ENCODE peak calls at places on chromosomes 6 and 20, in ten cellular contexts. H, T, W, I, U, M, G, R, Y and X are unnamed samples.

GRCh38 chr20:46053416-46053815 is 24.4 kb downstream of the SLC12A5 start:
- DNase-seq in R (no peak), W (no peak), T (no peak), Y (no peak), G (no peak), I (no peak), M (no peak), U (no peak), H (no peak), X (no peak)

GRCh38 chr6:21915707-21916399 is 322.3 kb downstream of the SOX4 start:
- DNase-seq in T (no peak), H (no peak), M (no peak), Y (peak), I (no peak), G (no peak), W (no peak), R (no peak), U (no peak), X (peak)

GRCh38 chr6:52388790-52389189 is 26.8 kb downstream of the PAQR8 start:
- DNase-seq in U (no peak), H (peak), W (no peak), G (no peak), T (no peak), M (no peak), Y (no peak), I (no peak), R (no peak), X (no peak)

GRCh38 chr6:15259766-15260098 is 13.9 kb downstream of the JARID2 start:
- DNase-seq in Y (no peak), U (no peak), M (no peak), H (no peak), G (no peak), W (no peak), I (no peak), T (no peak), R (no peak), X (peak)

GRCh38 chr6:134903448-134903847 is 46.5 kb downstream of the ALDH8A1 start:
- DNase-seq in M (no peak), U (no peak), Y (no peak), H (no peak), R (no peak), G (no peak), W (no peak), I (no peak), T (no peak), X (peak)

GRCh38 chr20:60057123-60057865 is 99.1 kb downstream of the CDH26 start:
- DNase-seq in I (peak), R (peak), H (peak), M (peak), G (peak), T (no peak), W (peak), Y (peak), U (peak), X (peak)

GRCh38 chr20:46946796-46947195 is 52.2 kb downstream of the EYA2 start:
- DNase-seq in I (no peak), H (no peak), R (no peak), M (no peak), T (no peak), G (no peak), U (no peak), Y (peak), W (no peak), X (no peak)

GRCh38 chr20:10781526-10781925 is 107.7 kb upstream of the JAG1 start:
- DNase-seq in G (no peak), M (peak), H (no peak), U (no peak), Y (no peak), W (no peak), R (no peak), I (no peak), T (no peak), X (no peak)

GRCh38 chr6:153024401-153025017 is 22.0 kb upstream of the MTRF1L start:
- DNase-seq in U (peak), M (peak), R (peak), G (peak), W (peak), T (no peak), H (peak), Y (peak), I (peak), X (peak)

GRCh38 chr6:103367212-103367611 is 1492.5 kb downstream of the HACE1 start:
- DNase-seq in G (peak), H (no peak), R (no peak), Y (no peak), T (no peak), W (no peak), I (no peak), M (no peak), U (no peak), X (no peak)

GRCh38 chr20:46583411-46584214 is 33.2 kb upstream of the OCSTAMP start:
- DNase-seq in I (peak), W (no peak), Y (no peak), R (no peak), U (no peak), H (peak), M (no peak), G (no peak), T (no peak), X (no peak)

GRCh38 chr6:35167505-35167904 is 26.4 kb upstream of the TCP11 start:
- DNase-seq in W (no peak), U (no peak), H (no peak), G (no peak), M (no peak), T (no peak), Y (no peak), R (no peak), I (no peak), X (no peak)

GRCh38 chr6:10441004-10441654 is 26.3 kb upstream of the TFAP2A start:
- DNase-seq in H (no peak), M (no peak), R (no peak), Y (peak), W (no peak), U (no peak), G (no peak), I (no peak), T (peak), X (peak)